ENCODE peak calls at places on chromosomes 3 and 15, in eight cellular contexts. U is HCT116, W is suprapubic skin, Z is Peyer's patch, A is transverse colon, F is adrenal gland, Q is H1, B is heart left ventricle. J is an unnamed sample.

GRCh38 chr15:40307421-40308165 is at the start of gene PLCB2:
- DNase-seq in B (peak), Q (no peak), Z (peak), A (peak), U (no peak), F (peak), W (no peak), J (no peak)

GRCh38 chr15:39704684-39705083 is 78.0 kb downstream of the FSIP1 start:
- DNase-seq in B (no peak), W (no peak), U (no peak), Q (no peak), A (no peak), Z (no peak), F (no peak), J (no peak)

GRCh38 chr3:115913069-115913686 is 289.9 kb downstream of the GAP43 start:
- DNase-seq in B (no peak), U (no peak), W (no peak), Z (no peak), A (no peak), F (no peak), Q (no peak), J (no peak)

GRCh38 chr3:129482721-129483120 is 42.7 kb downstream of the IFT122 start:
- DNase-seq in B (no peak), Z (no peak), A (no peak), U (no peak), F (no peak), Q (no peak), W (no peak), J (no peak)

GRCh38 chr3:107143206-107143605 is 234.0 kb upstream of the CCDC54 start:
- DNase-seq in F (no peak), W (no peak), Q (no peak), U (no peak), A (no peak), B (no peak), Z (no peak), J (no peak)

GRCh38 chr3:146421814-146422748 is 47.3 kb downstream of the PLSCR2 start:
- DNase-seq in F (no peak), A (no peak), U (no peak), W (no peak), Z (no peak), B (no peak), Q (no peak), J (peak)

GRCh38 chr3:14520967-14521366 is 19.2 kb downstream of the GRIP2 start:
- DNase-seq in A (no peak), U (no peak), Z (no peak), B (peak), Q (no peak), F (no peak), W (peak), J (no peak)

GRCh38 chr15:66825731-66826130 is 123.7 kb downstream of the SMAD6 start:
- DNase-seq in W (no peak), B (no peak), A (no peak), U (no peak), Q (no peak), Z (no peak), F (no peak), J (no peak)

GRCh38 chr15:87582169-87582568 is 674.4 kb downstream of the NTRK3 start:
- DNase-seq in Q (no peak), A (no peak), W (no peak), U (no peak), B (no peak), Z (no peak), F (no peak), J (no peak)

GRCh38 chr15:41794081-41794480 is 19.8 kb downstream of the MAPKBP1 start:
- DNase-seq in A (no peak), U (no peak), F (no peak), Q (no peak), W (no peak), B (no peak), Z (no peak), J (no peak)

GRCh38 chr3:10387881-10388621 is 67.1 kb upstream of the SEC13 start:
- DNase-seq in B (no peak), W (no peak), A (no peak), Z (no peak), U (no peak), F (no peak), Q (no peak), J (no peak)

GRCh38 chr3:53230789-53231188 is 25.0 kb downstream of the TKT start:
- DNase-seq in A (no peak), W (no peak), F (no peak), U (no peak), Q (no peak), Z (no peak), B (no peak), J (no peak)

GRCh38 chr15:23736291-23736690 is 49.2 kb upstream of the NDN start:
- DNase-seq in U (no peak), A (no peak), F (no peak), Z (no peak), W (no peak), B (no peak), Q (no peak), J (no peak)

GRCh38 chr3:10006048-10006761 is 19.6 kb upstream of the EMC3 start:
- DNase-seq in Q (no peak), A (no peak), W (no peak), F (no peak), B (no peak), Z (no peak), U (no peak), J (no peak)

GRCh38 chr3:34005886-34006285 is 207.5 kb downstream of the PDCD6IP start:
- DNase-seq in F (no peak), W (no peak), A (no peak), Q (no peak), B (no peak), U (no peak), Z (no peak), J (peak)

GRCh38 chr3:4823986-4824947 is 155.0 kb upstream of the BHLHE40 start:
- DNase-seq in B (no peak), Q (peak), W (no peak), Z (no peak), A (no peak), F (no peak), U (no peak), J (no peak)

GRCh38 chr3:178859386-178859785 is 212.2 kb downstream of the ZMAT3 start:
- DNase-seq in Z (no peak), A (no peak), F (no peak), W (no peak), Q (no peak), B (no peak), U (no peak), J (no peak)

GRCh38 chr15:69467636-69468035 is 15.0 kb downstream of the RPLP1 start:
- DNase-seq in W (no peak), B (no peak), Z (no peak), Q (peak), U (no peak), A (peak), F (no peak), J (no peak)

GRCh38 chr15:38024293-38025091 is 90.1 kb downstream of the TMCO5A start:
- DNase-seq in B (no peak), Z (no peak), F (no peak), A (no peak), U (no peak), W (no peak), Q (no peak), J (no peak)

GRCh38 chr3:69113536-69113935 is 8.9 kb downstream of the LMOD3 start:
- DNase-seq in Q (no peak), U (no peak), B (no peak), A (no peak), W (no peak), F (no peak), Z (no peak), J (no peak)

GRCh38 chr15:63491116-63491817 is 13.1 kb upstream of the USP3 start:
- DNase-seq in Z (no peak), U (no peak), F (no peak), A (no peak), W (no peak), B (no peak), Q (no peak), J (no peak)

GRCh38 chr3:74353039-74353438 is 261.4 kb downstream of the CNTN3 start:
- DNase-seq in B (no peak), F (no peak), A (no peak), Z (no peak), Q (no peak), W (no peak), U (no peak), J (no peak)

GRCh38 chr3:150740733-150741496 is 22.1 kb downstream of the SIAH2 start:
- DNase-seq in W (no peak), Z (no peak), A (no peak), B (no peak), Q (no peak), F (peak), U (no peak), J (no peak)
- TF ChIP-seq POLR2A in W (no peak), Z (no peak), A (no peak), B (no peak), Q (no peak), F (peak), U (no peak), J (no peak)

GRCh38 chr15:58179741-58180381 is 41.7 kb downstream of the AQP9 start:
- DNase-seq in Q (no peak), U (no peak), F (no peak), Z (no peak), W (no peak), A (no peak), B (no peak), J (no peak)
- TF ChIP-seq POLR2A in Q (no peak), U (no peak), F (no peak), Z (no peak), W (no peak), A (no peak), B (no peak), J (no peak)

DNA sequence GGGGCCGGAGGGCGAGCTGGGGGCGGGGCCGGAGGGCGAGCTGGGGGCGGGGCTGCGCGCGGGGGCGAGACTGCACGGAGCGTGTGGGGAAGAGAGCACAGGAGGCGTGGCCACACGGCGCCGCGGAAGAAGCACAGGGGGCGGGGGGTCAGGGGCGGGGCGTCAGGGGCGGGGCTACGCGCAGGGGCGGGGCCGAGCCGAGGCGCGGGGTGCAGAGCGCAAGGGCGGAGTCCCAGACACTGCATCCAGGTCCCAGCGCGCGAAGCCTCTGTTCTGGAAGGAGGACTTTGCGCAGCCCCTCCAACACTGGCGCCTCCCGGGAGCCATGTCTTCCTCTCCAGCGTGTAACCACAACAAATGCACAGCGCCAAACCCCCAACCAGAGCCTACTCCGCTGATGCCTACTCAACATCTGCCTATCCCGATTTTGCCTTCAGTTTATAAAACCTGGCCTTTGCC is 105.4 kb downstream of the IQSEC1 start:
- DNase-seq in B (peak), Z (peak), W (peak), F (peak), Q (peak), A (peak), U (peak), J (peak)
- TF ChIP-seq POLR2A in B (peak), Z (no peak), W (no peak), F (no peak), Q (no peak), A (no peak), U (peak), J (peak)

GRCh38 chr3:58321791-58322190 is 10.9 kb upstream of the PXK start:
- DNase-seq in Q (peak), F (no peak), A (no peak), Z (no peak), W (no peak), U (no peak), B (no peak), J (no peak)
- TF ChIP-seq POLR2A in Q (no peak), F (no peak), A (no peak), Z (no peak), W (no peak), U (no peak), B (no peak), J (no peak)

DNA sequence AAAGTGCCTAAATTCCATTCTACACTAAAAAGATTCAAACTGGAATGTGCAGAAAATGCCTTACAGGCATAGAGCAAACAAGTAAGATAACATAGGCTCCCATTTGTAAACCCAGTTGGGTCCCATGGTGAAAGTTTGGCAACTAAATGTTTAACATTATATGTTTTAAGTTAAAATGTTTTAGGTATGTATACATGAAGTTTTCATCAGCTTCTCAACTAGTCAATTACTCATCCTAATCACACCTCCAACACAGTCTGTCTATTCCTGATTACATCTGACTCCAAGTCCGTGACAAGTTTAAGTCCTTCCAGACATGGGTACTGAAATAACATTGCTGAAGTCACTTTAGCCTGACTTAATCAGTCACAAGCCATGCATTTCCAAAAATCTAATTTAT is 25.0 kb downstream of the MYLK start:
- DNase-seq in Z (no peak), A (no peak), F (no peak), B (no peak), W (no peak), Q (no peak), U (no peak), J (no peak)
- TF ChIP-seq POLR2A in Z (no peak), A (no peak), F (no peak), B (no peak), W (no peak), Q (no peak), U (no peak), J (no peak)

J was measured in H54.